ENCODE peak calls at places on chromosomes 16 and 17, in ten cellular contexts. One of them, this sample, is unnamed. For H3K9me3 and H3K36me3, the result is how much of the 10 kb centered on the place peaks cover.

GRCh38 chr17:10123093-10123492 is 75.3 kb downstream of the GAS7 start:
- DNase-seq in mucosa of descending colon: no peak
- DNase-seq in heart right ventricle: no peak
- DNase-seq in thyroid gland: no peak
- DNase-seq in aorta: no peak
- DNase-seq in testis: no peak
- DNase-seq in neural progenitor cell: no peak
- DNase-seq in pancreas: no peak
- DNase-seq in CD4-positive, alpha-beta memory T cell: no peak
- DNase-seq in effector memory CD4-positive, alpha-beta T cell: no peak
- DNase-seq in this sample: no peak

GRCh38 chr17:17840751-17841591 is 4.2 kb upstream of the SREBF1 start:
- DNase-seq in mucosa of descending colon: no peak
- DNase-seq in heart right ventricle: no peak
- DNase-seq in thyroid gland: no peak
- DNase-seq in aorta: no peak
- DNase-seq in testis: no peak
- DNase-seq in neural progenitor cell: peak
- DNase-seq in pancreas: no peak
- DNase-seq in CD4-positive, alpha-beta memory T cell: no peak
- DNase-seq in effector memory CD4-positive, alpha-beta T cell: no peak
- DNase-seq in this sample: no peak

GRCh38 chr17:76255801-76256429 is 9.2 kb upstream of the UBALD2 start:
- DNase-seq in mucosa of descending colon: peak
- DNase-seq in heart right ventricle: no peak
- DNase-seq in thyroid gland: no peak
- DNase-seq in aorta: peak
- DNase-seq in testis: no peak
- DNase-seq in neural progenitor cell: no peak
- DNase-seq in pancreas: no peak
- DNase-seq in CD4-positive, alpha-beta memory T cell: no peak
- DNase-seq in effector memory CD4-positive, alpha-beta T cell: no peak
- DNase-seq in this sample: no peak

GRCh38 chr17:20281860-20282259 is 185.5 kb downstream of the LGALS9B start:
- DNase-seq in mucosa of descending colon: no peak
- DNase-seq in heart right ventricle: no peak
- DNase-seq in thyroid gland: no peak
- DNase-seq in aorta: peak
- DNase-seq in testis: peak
- DNase-seq in neural progenitor cell: no peak
- DNase-seq in pancreas: no peak
- DNase-seq in CD4-positive, alpha-beta memory T cell: no peak
- DNase-seq in effector memory CD4-positive, alpha-beta T cell: no peak
- DNase-seq in this sample: no peak

GRCh38 chr16:88772871-88773811 is 11.9 kb downstream of the PIEZO1 start:
- DNase-seq in mucosa of descending colon: no peak
- DNase-seq in heart right ventricle: peak
- DNase-seq in thyroid gland: peak
- DNase-seq in aorta: peak
- DNase-seq in testis: peak
- DNase-seq in neural progenitor cell: peak
- DNase-seq in pancreas: peak
- DNase-seq in CD4-positive, alpha-beta memory T cell: no peak
- DNase-seq in effector memory CD4-positive, alpha-beta T cell: no peak
- DNase-seq in this sample: no peak

GRCh38 chr16:15647615-15648014 is 2.4 kb upstream of the NDE1 start:
- DNase-seq in mucosa of descending colon: no peak
- DNase-seq in heart right ventricle: no peak
- DNase-seq in thyroid gland: no peak
- DNase-seq in aorta: no peak
- DNase-seq in testis: no peak
- DNase-seq in neural progenitor cell: no peak
- DNase-seq in pancreas: no peak
- DNase-seq in CD4-positive, alpha-beta memory T cell: no peak
- DNase-seq in effector memory CD4-positive, alpha-beta T cell: no peak
- DNase-seq in this sample: no peak

GRCh38 chr17:9367186-9367585 is 208.4 kb downstream of the STX8 start:
- DNase-seq in mucosa of descending colon: no peak
- DNase-seq in heart right ventricle: peak
- DNase-seq in thyroid gland: no peak
- DNase-seq in aorta: no peak
- DNase-seq in testis: no peak
- DNase-seq in neural progenitor cell: no peak
- DNase-seq in pancreas: no peak
- DNase-seq in CD4-positive, alpha-beta memory T cell: no peak
- DNase-seq in effector memory CD4-positive, alpha-beta T cell: no peak
- DNase-seq in this sample: no peak

GRCh38 chr16:1377406-1378010 is 25.8 kb downstream of the GNPTG start:
- DNase-seq in mucosa of descending colon: no peak
- DNase-seq in heart right ventricle: no peak
- DNase-seq in thyroid gland: no peak
- DNase-seq in aorta: no peak
- DNase-seq in testis: no peak
- DNase-seq in neural progenitor cell: no peak
- DNase-seq in pancreas: no peak
- DNase-seq in CD4-positive, alpha-beta memory T cell: no peak
- DNase-seq in effector memory CD4-positive, alpha-beta T cell: no peak
- DNase-seq in this sample: no peak

GRCh38 chr16:87533061-87533460 is 40.2 kb upstream of the ZCCHC14 start:
- DNase-seq in mucosa of descending colon: no peak
- DNase-seq in heart right ventricle: no peak
- DNase-seq in thyroid gland: no peak
- DNase-seq in aorta: no peak
- DNase-seq in testis: no peak
- DNase-seq in neural progenitor cell: no peak
- DNase-seq in pancreas: no peak
- DNase-seq in CD4-positive, alpha-beta memory T cell: no peak
- DNase-seq in effector memory CD4-positive, alpha-beta T cell: no peak
- DNase-seq in this sample: no peak

GRCh38 chr16:87535457-87535854 is 42.6 kb upstream of the ZCCHC14 start:
- DNase-seq in mucosa of descending colon: no peak
- DNase-seq in heart right ventricle: no peak
- DNase-seq in thyroid gland: no peak
- DNase-seq in aorta: no peak
- DNase-seq in testis: no peak
- DNase-seq in neural progenitor cell: no peak
- DNase-seq in pancreas: no peak
- DNase-seq in CD4-positive, alpha-beta memory T cell: no peak
- DNase-seq in effector memory CD4-positive, alpha-beta T cell: no peak
- DNase-seq in this sample: no peak

GRCh38 chr16:87534030-87534653 is 41.3 kb upstream of the ZCCHC14 start:
- DNase-seq in mucosa of descending colon: no peak
- DNase-seq in heart right ventricle: no peak
- DNase-seq in thyroid gland: no peak
- DNase-seq in aorta: no peak
- DNase-seq in testis: no peak
- DNase-seq in neural progenitor cell: no peak
- DNase-seq in pancreas: no peak
- DNase-seq in CD4-positive, alpha-beta memory T cell: no peak
- DNase-seq in effector memory CD4-positive, alpha-beta T cell: no peak
- DNase-seq in this sample: no peak

GRCh38 chr16:87535855-87536794 is 43.3 kb upstream of the ZCCHC14 start:
- DNase-seq in mucosa of descending colon: no peak
- DNase-seq in heart right ventricle: no peak
- DNase-seq in thyroid gland: no peak
- DNase-seq in aorta: no peak
- DNase-seq in testis: no peak
- DNase-seq in neural progenitor cell: no peak
- DNase-seq in pancreas: no peak
- DNase-seq in CD4-positive, alpha-beta memory T cell: no peak
- DNase-seq in effector memory CD4-positive, alpha-beta T cell: no peak
- DNase-seq in this sample: no peak

DNA sequence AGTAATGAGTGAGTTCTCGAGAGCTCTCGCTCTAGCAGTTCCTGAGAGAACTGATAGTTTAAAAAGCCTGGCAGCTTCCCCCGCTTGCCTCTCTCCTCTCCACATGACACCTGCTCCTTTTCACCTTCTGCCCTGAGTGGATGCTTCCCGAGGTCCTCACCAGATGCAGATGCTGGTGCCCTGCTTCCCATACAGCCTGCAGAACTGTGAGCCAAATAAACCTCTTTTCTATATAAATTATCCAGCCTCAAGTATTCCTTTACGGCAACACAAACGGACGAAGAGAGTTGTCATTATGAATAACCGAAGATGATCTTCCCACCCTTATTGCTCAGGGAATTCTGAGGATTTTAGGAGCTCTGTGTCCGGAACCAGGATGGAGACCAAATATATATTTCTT is 41.9 kb upstream of the ZCCHC14 start:
- DNase-seq in mucosa of descending colon: no peak
- DNase-seq in heart right ventricle: no peak
- DNase-seq in thyroid gland: no peak
- DNase-seq in aorta: no peak
- DNase-seq in testis: no peak
- DNase-seq in neural progenitor cell: no peak
- DNase-seq in pancreas: no peak
- DNase-seq in CD4-positive, alpha-beta memory T cell: no peak
- DNase-seq in effector memory CD4-positive, alpha-beta T cell: no peak
- DNase-seq in this sample: no peak
- H3K9me3 ChIP-seq in mucosa of descending colon: under half
- H3K9me3 ChIP-seq in heart right ventricle: under half
- H3K9me3 ChIP-seq in thyroid gland: under half
- H3K9me3 ChIP-seq in aorta: under half
- H3K9me3 ChIP-seq in testis: under half
- H3K9me3 ChIP-seq in neural progenitor cell: under half
- H3K9me3 ChIP-seq in pancreas: under half
- H3K9me3 ChIP-seq in CD4-positive, alpha-beta memory T cell: under half
- H3K9me3 ChIP-seq in effector memory CD4-positive, alpha-beta T cell: under half
- H3K9me3 ChIP-seq in this sample: under half

DNA sequence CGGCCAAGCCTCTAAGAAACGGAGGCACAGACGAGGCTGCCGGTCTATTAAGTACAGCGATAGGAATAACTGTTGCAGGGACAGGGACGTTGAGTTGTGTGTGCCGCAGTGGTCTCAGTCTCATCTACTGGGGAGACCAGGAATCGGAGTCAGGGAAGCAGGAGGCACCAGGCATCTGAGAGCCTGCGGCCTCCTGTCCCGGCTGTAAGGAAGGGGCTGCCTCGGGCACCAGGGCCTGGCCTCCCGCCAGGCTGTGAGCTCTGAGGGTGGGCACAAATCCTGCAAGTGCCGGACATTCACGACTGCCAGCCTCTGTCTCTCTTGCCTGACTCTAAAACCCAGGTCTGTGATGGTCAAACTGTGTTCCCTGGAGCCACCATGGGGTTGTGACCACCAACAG is 76.0 kb downstream of the ARHGAP23 start:
- DNase-seq in mucosa of descending colon: no peak
- DNase-seq in heart right ventricle: no peak
- DNase-seq in thyroid gland: no peak
- DNase-seq in aorta: no peak
- DNase-seq in testis: no peak
- DNase-seq in neural progenitor cell: no peak
- DNase-seq in pancreas: no peak
- DNase-seq in CD4-positive, alpha-beta memory T cell: no peak
- DNase-seq in effector memory CD4-positive, alpha-beta T cell: no peak
- DNase-seq in this sample: no peak
- H3K36me3 ChIP-seq in mucosa of descending colon: under half
- H3K36me3 ChIP-seq in heart right ventricle: half or more
- H3K36me3 ChIP-seq in thyroid gland: under half
- H3K36me3 ChIP-seq in aorta: under half
- H3K36me3 ChIP-seq in testis: under half
- H3K36me3 ChIP-seq in neural progenitor cell: under half
- H3K36me3 ChIP-seq in pancreas: under half
- H3K36me3 ChIP-seq in CD4-positive, alpha-beta memory T cell: under half
- H3K36me3 ChIP-seq in effector memory CD4-positive, alpha-beta T cell: under half
- H3K36me3 ChIP-seq in this sample: half or more

DNA sequence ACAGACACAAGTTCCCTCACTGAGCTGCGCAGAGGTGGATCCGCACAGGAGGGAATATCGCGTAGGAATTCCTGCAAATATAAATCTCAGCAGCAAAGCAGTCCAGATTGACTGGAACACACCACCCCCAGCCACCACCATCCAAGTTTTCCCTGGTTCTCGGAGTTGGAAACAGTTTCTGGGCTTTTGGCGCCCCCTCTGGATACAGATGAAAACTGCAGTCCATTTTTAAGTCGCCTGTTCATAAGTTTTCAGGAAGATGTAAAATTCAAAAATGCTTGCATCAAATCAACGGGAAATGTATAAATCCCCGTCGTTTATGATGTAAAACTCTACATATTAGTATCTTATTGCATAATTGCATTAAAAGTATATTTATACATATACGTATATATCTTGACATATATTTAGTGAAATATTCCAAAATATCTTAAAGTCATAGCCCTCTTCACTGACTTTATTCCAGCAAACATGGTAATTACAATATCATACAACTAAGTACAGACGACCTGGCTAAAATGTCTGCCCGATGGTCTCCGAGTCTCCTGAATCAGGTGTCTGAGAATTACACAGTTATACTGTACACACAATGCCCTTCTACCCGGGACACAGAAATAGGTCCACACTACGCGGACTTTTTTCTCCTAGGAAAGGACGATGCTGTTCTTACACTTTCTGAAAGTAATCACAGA is 2.1 kb upstream of the SOX9 start:
- DNase-seq in mucosa of descending colon: peak
- DNase-seq in heart right ventricle: peak
- DNase-seq in thyroid gland: peak
- DNase-seq in aorta: no peak
- DNase-seq in testis: peak
- DNase-seq in neural progenitor cell: peak
- DNase-seq in pancreas: peak
- DNase-seq in CD4-positive, alpha-beta memory T cell: peak
- DNase-seq in effector memory CD4-positive, alpha-beta T cell: no peak
- DNase-seq in this sample: peak
- H3K9me3 ChIP-seq in mucosa of descending colon: under half
- H3K9me3 ChIP-seq in heart right ventricle: under half
- H3K9me3 ChIP-seq in thyroid gland: under half
- H3K9me3 ChIP-seq in aorta: under half
- H3K9me3 ChIP-seq in testis: under half
- H3K9me3 ChIP-seq in neural progenitor cell: under half
- H3K9me3 ChIP-seq in pancreas: under half
- H3K9me3 ChIP-seq in CD4-positive, alpha-beta memory T cell: under half
- H3K9me3 ChIP-seq in effector memory CD4-positive, alpha-beta T cell: under half
- H3K9me3 ChIP-seq in this sample: under half

GRCh38 chr16:67943619-67944503 is at the start of gene LCAT:
- DNase-seq in mucosa of descending colon: peak
- DNase-seq in heart right ventricle: peak
- DNase-seq in thyroid gland: no peak
- DNase-seq in aorta: peak
- DNase-seq in testis: peak
- DNase-seq in neural progenitor cell: peak
- DNase-seq in pancreas: no peak
- DNase-seq in CD4-positive, alpha-beta memory T cell: no peak
- DNase-seq in effector memory CD4-positive, alpha-beta T cell: no peak
- DNase-seq in this sample: peak

GRCh38 chr16:67941469-67942199 is 2.3 kb downstream of the LCAT start:
- DNase-seq in mucosa of descending colon: no peak
- DNase-seq in heart right ventricle: no peak
- DNase-seq in thyroid gland: no peak
- DNase-seq in aorta: no peak
- DNase-seq in testis: no peak
- DNase-seq in neural progenitor cell: no peak
- DNase-seq in pancreas: no peak
- DNase-seq in CD4-positive, alpha-beta memory T cell: no peak
- DNase-seq in effector memory CD4-positive, alpha-beta T cell: no peak
- DNase-seq in this sample: no peak

GRCh38 chr16:67942510-67943255 is 1.2 kb downstream of the LCAT start:
- DNase-seq in mucosa of descending colon: no peak
- DNase-seq in heart right ventricle: no peak
- DNase-seq in thyroid gland: peak
- DNase-seq in aorta: peak
- DNase-seq in testis: no peak
- DNase-seq in neural progenitor cell: no peak
- DNase-seq in pancreas: no peak
- DNase-seq in CD4-positive, alpha-beta memory T cell: no peak
- DNase-seq in effector memory CD4-positive, alpha-beta T cell: no peak
- DNase-seq in this sample: no peak

GRCh38 chr16:67942200-67942509 is 1.8 kb downstream of the LCAT start:
- DNase-seq in mucosa of descending colon: no peak
- DNase-seq in heart right ventricle: no peak
- DNase-seq in thyroid gland: peak
- DNase-seq in aorta: peak
- DNase-seq in testis: peak
- DNase-seq in neural progenitor cell: peak
- DNase-seq in pancreas: no peak
- DNase-seq in CD4-positive, alpha-beta memory T cell: peak
- DNase-seq in effector memory CD4-positive, alpha-beta T cell: no peak
- DNase-seq in this sample: no peak

DNA sequence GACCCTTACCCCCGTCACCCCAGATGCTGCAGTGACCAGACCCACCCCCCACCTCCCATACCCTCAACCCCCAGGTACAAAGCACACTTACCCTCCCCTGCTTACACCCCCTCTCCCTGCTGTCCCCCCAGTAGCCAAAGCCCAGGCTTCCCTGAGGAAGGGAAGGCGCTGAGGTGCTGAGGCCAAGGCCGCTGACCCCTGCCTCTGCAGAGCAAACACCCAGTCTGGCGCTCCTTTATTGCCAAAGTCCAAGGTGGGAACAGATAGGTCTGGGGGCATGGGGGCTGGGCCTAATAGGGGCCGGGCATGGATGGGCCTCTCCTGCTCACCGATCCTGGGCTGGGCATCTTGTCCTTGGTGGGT is 683 bp downstream of the LCAT start:
- DNase-seq in mucosa of descending colon: no peak
- DNase-seq in heart right ventricle: no peak
- DNase-seq in thyroid gland: no peak
- DNase-seq in aorta: no peak
- DNase-seq in testis: no peak
- DNase-seq in neural progenitor cell: no peak
- DNase-seq in pancreas: no peak
- DNase-seq in CD4-positive, alpha-beta memory T cell: no peak
- DNase-seq in effector memory CD4-positive, alpha-beta T cell: no peak
- DNase-seq in this sample: no peak
- H3K36me3 ChIP-seq in mucosa of descending colon: under half
- H3K36me3 ChIP-seq in heart right ventricle: half or more
- H3K36me3 ChIP-seq in thyroid gland: under half
- H3K36me3 ChIP-seq in aorta: under half
- H3K36me3 ChIP-seq in testis: under half
- H3K36me3 ChIP-seq in neural progenitor cell: under half
- H3K36me3 ChIP-seq in pancreas: under half
- H3K36me3 ChIP-seq in CD4-positive, alpha-beta memory T cell: under half
- H3K36me3 ChIP-seq in effector memory CD4-positive, alpha-beta T cell: under half
- H3K36me3 ChIP-seq in this sample: half or more